ENCODE peak calls at places on chromosomes 13 and 19, in six cellular contexts. Q, E, C, G, F and P are unnamed samples.

GRCh38 chr19:36573948-36574726 is 1.0 kb upstream of the ZNF529 start:
- DNase-seq in Q (no peak), E (no peak), C (no peak), G (no peak), F (no peak), P (no peak)

GRCh38 chr19:49120868-49121267 is 1.5 kb downstream of the PPFIA3 start:
- DNase-seq in Q (peak), E (no peak), C (no peak), G (no peak), F (no peak), P (no peak)

GRCh38 chr19:12730054-12730453 is 4.4 kb downstream of the TRIR start:
- DNase-seq in Q (peak), E (no peak), C (no peak), G (no peak), F (no peak), P (no peak)

GRCh38 chr19:16595097-16595496 is 22.9 kb upstream of the SLC35E1 start:
- DNase-seq in Q (no peak), E (no peak), C (no peak), G (no peak), F (no peak), P (no peak)

GRCh38 chr13:30113983-30114491 is 193.3 kb downstream of the KATNAL1 start:
- DNase-seq in Q (no peak), E (no peak), C (no peak), G (no peak), F (no peak), P (peak)

GRCh38 chr13:106997219-106997618 is 429.3 kb upstream of the ARGLU1 start:
- DNase-seq in Q (no peak), E (no peak), C (no peak), G (no peak), F (no peak), P (no peak)

GRCh38 chr13:30889196-30889690 is 16.8 kb upstream of the MEDAG start:
- DNase-seq in Q (no peak), E (no peak), C (no peak), G (no peak), F (no peak), P (no peak)

GRCh38 chr13:97215325-97215724 is 6.8 kb upstream of the MBNL2 start:
- DNase-seq in Q (no peak), E (no peak), C (no peak), G (no peak), F (no peak), P (no peak)

GRCh38 chr19:49422407-49423277 is 599 bp downstream of the PTH2 start:
- DNase-seq in Q (peak), E (no peak), C (no peak), G (no peak), F (no peak), P (no peak)

GRCh38 chr19:35641515-35642151 is at the start of gene ETV2:
- DNase-seq in Q (peak), E (peak), C (no peak), G (no peak), F (no peak), P (peak)

DNA sequence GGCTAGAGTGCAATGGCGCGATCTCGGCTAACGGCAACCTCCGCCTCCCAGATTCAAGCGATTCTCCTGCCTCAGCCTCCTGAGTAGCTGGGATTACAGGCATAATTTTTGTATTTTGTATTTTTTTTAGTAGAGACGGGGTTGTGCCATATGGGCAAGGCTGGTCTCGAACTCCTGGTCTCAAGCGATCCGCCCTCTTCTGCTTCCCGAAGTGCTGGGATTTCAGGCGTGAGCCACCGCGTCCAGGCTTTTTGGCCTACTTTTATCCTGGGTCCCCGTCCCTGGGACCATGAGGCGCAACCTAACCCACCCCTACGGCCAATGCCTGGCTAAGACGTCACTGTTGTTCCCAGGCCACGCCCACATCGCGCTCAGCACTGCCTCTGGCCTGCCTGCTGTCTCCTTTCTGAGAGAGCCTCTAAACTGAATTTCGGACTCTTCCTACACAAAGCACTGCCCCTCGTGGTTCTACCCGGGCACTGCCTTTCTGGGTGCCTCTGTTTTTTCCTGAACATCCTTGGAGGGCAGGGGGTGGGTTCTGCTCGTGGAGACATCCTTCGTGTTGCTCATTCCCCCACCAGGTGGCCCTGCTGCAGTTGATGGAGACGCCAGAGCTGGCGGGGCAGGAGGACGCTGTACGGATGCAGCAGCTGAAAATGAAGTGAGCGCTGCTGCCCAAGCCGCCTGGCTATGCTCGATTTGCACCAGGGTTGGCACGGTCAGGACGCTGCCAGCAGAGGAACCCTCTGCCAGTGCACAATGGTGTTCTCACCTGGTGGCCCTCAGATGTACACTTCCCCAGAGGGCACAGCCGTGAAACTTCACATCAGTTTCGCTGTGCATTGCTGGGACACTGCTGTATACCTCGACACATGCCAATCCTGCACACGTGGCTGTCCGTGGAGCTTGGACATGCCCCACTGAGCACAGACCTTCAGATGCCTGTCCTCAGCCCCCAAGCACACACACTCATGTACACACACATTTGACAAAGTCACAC is 2.0 kb downstream of the REX1BD start:
- DNase-seq in Q (no peak), E (peak), C (peak), G (peak), F (no peak), P (peak)
- TF ChIP-seq POLR2A in Q (no peak), E (no peak), C (no peak), G (peak), F (no peak), P (no peak)

GRCh38 chr19:53554804-53555203 is 16.9 kb downstream of the ZNF331 start:
- DNase-seq in Q (no peak), E (no peak), C (no peak), G (no peak), F (no peak), P (no peak)
- TF ChIP-seq POLR2A in Q (no peak), E (peak), C (no peak), G (no peak), F (no peak), P (peak)

DNA sequence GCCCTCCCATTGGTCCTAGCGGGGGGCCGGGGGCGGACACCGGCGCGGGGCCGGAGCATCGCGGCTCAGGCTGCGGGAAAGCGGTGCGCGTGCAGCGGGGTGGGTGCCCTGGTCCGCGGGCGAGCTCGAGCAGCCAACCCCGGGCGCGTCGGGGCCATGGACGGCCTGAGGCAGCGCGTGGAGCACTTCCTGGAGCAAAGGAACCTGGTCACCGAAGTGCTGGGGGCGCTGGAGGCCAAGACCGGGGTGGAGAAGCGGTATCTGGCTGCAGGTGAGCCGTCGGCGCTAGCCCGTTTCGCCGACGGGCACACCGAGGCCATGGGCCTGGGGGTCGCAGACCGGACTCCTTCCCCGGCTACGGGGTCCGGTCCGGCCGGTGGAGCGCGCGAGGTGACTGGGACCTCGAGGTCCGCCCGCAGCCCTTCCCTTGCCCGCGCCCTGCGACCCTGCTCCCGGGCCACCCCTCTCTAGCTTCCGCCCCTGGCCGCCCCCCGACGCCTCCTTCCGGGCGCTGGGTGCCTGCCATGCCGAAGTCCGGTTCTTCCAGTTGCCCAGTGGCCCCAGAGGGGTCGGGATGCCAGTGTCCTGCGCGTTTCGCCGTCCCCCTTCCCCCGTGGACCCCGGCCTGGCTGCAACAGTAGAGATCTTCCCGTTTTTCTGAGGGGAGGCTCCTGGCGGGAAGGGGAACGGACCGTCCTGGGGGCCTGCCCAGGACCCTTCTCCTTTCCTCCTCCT is at the start of gene REEP6:
- DNase-seq in Q (no peak), E (peak), C (no peak), G (no peak), F (no peak), P (no peak)
- TF ChIP-seq POLR2A in Q (peak), E (no peak), C (no peak), G (peak), F (no peak), P (peak)

GRCh38 chr13:75482070-75482819 is at the start of gene TBC1D4:
- DNase-seq in Q (peak), E (peak), C (peak), G (peak), F (peak), P (peak)
- TF ChIP-seq POLR2A in Q (peak), E (no peak), C (no peak), G (peak), F (peak), P (no peak)

GRCh38 chr13:50081899-50082425 is 66.7 kb downstream of the KCNRG start:
- DNase-seq in Q (peak), E (peak), C (peak), G (peak), F (peak), P (peak)
- TF ChIP-seq POLR2A in Q (peak), E (no peak), C (no peak), G (peak), F (peak), P (peak)

DNA sequence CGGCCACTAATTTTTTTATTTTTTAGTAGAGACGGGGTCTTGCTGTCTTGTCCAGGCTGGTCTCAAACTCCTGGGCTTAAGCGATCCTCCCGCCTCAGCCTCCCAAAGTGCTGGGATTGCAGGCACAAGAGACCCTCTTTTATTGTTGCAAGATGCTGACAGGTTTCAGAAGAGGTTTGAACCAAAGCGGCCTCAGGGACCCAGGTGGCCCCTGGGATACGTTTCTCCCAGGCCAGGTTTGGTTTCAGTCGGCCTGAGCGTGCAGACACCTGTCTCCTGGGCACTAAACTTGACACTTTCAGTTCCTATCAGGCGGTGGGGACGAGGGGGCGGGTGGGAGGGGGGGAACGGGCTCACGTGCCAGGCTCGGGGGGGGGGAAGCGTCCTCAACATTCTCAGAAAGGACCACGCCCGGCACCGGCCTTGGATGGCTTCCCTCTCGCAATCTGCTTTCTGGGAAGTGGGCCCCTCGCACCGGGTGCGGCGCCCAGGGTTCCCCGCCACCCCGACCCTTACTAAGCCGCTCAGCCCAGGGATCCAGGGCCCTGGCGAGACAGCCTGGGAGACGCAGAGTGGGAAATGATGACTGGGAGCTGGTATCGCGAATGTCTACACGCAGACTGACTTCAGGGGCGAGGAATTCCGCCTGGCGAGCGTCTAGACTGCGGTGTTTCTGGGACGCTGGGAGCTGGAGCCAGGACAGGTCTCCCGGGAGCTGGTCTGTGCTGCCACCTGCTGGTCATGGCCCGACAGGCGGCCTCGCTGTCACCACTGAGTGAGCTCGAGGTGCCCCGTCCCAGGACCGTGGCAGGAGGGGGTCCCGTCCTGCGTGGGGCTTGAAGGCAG is 91.6 kb downstream of the GNG7 start:
- DNase-seq in Q (peak), E (peak), C (peak), G (peak), F (no peak), P (peak)
- TF ChIP-seq POLR2A in Q (no peak), E (peak), C (no peak), G (no peak), F (peak), P (no peak)

DNA sequence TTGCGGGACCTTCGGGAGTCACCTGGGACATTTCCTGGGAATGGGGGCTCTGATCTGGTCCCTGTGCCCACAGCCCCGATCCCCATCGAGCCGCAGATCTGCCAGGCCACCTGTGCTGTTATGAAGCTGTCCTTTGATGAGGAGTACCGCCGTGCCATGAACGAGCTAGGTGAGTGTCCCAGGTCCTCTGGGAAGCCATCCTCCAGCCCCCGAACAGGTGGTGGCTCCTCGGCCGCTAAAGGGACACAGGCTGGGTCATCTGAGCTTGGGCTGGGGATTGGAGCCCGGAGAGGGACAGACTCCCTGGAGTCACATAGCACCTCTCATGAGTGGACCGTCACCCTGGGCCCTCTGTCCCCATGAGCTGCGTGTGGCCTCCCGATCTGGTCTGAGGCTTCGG is 8.0 kb downstream of the APC2 start:
- DNase-seq in Q (no peak), E (no peak), C (no peak), G (no peak), F (no peak), P (no peak)
- TF ChIP-seq POLR2A in Q (no peak), E (no peak), C (no peak), G (no peak), F (no peak), P (no peak)

GRCh38 chr19:43668406-43669158 is 1.4 kb downstream of the PLAUR start:
- DNase-seq in Q (peak), E (peak), C (peak), G (peak), F (peak), P (peak)
- TF ChIP-seq POLR2A in Q (peak), E (peak), C (peak), G (peak), F (no peak), P (no peak)